ENCODE peak calls at places on chromosomes 16 and 17, in seven cellular contexts. D, A, P, Q, H, V and R are unnamed samples.

GRCh38 chr17:1714980-1715802 is 5.0 kb upstream of the TLCD2 start:
- DNase-seq in A (peak; percentile 99), D (peak; percentile 94), P (peak; percentile 68), V (peak; percentile 92), H (peak; percentile 62), Q (peak; percentile 60), R (peak; percentile 49)

GRCh38 chr17:35747540-35748017 is 5.5 kb downstream of the GAS2L2 start:
- DNase-seq in H (peak; percentile 89), Q (peak; percentile 87), D (peak; percentile 85), V (peak; percentile 62), A (peak; percentile 84), P (peak; percentile 86), R (peak; percentile 82)

GRCh38 chr17:3911271-3912053 is 4.8 kb downstream of the P2RX1 start:
- DNase-seq in D (peak; percentile 95), A (no peak), P (no peak), H (no peak), V (no peak), Q (no peak), R (no peak)

GRCh38 chr16:1093284-1094123 is 2.5 kb downstream of the C1QTNF8 start:
- DNase-seq in V (no peak), Q (peak; percentile 49), H (peak; percentile 80), P (no peak), A (no peak), D (no peak), R (no peak)

GRCh38 chr17:19987897-19988296 is 10.3 kb upstream of the AKAP10 start:
- DNase-seq in D (no peak), A (no peak), Q (no peak), H (no peak), V (no peak), P (peak; percentile 34), R (no peak)

GRCh38 chr16:75803753-75804152 is 77.5 kb upstream of the CPHXL start:
- DNase-seq in V (no peak), Q (no peak), D (no peak), A (no peak), P (no peak), H (no peak), R (no peak)

GRCh38 chr16:54327609-54328008 is 41.0 kb upstream of the IRX3 start:
- DNase-seq in H (no peak), Q (no peak), D (no peak), P (no peak), A (no peak), V (no peak), R (no peak)

GRCh38 chr16:71353736-71354135 is 4.8 kb upstream of the CALB2 start:
- DNase-seq in A (no peak), Q (no peak), D (no peak), P (no peak), H (no peak), V (no peak), R (no peak)

GRCh38 chr17:81194225-81194760 is 28.3 kb upstream of the AATK start:
- DNase-seq in Q (no peak), H (no peak), V (no peak), A (no peak), P (no peak), D (no peak), R (no peak)

GRCh38 chr16:20899503-20900298 is 457 bp downstream of the DCUN1D3 start:
- DNase-seq in H (peak; percentile 57), A (no peak), D (peak; percentile 87), P (peak; percentile 47), Q (peak; percentile 20), V (no peak), R (peak; percentile 7)

GRCh38 chr17:8204761-8205555 is 5.4 kb downstream of the AURKB start:
- DNase-seq in A (no peak), Q (no peak), D (no peak), P (no peak), H (no peak), V (no peak), R (no peak)

GRCh38 chr16:20887207-20887606 is 13.0 kb downstream of the DCUN1D3 start:
- DNase-seq in Q (no peak), V (no peak), P (no peak), D (no peak), H (no peak), A (no peak), R (no peak)

GRCh38 chr17:38591759-38592241 is 14.0 kb downstream of the SRCIN1 start:
- DNase-seq in V (no peak), Q (no peak), H (peak; percentile 50), A (no peak), P (no peak), D (no peak), R (no peak)

GRCh38 chr17:50055426-50056216 is at the start of gene ITGA3:
- DNase-seq in H (peak; percentile 93), Q (peak; percentile 90), V (peak; percentile 78), D (peak; percentile 82), A (peak; percentile 76), P (peak; percentile 84), R (peak; percentile 52)

GRCh38 chr16:3149193-3149530 is 14.3 kb downstream of the ZNF213 start:
- DNase-seq in D (peak; percentile 67), H (no peak), V (no peak), A (no peak), Q (no peak), P (no peak), R (no peak)

GRCh38 chr17:6505425-6506142 is 50.8 kb downstream of the PITPNM3 start:
- DNase-seq in P (no peak), V (no peak), Q (no peak), H (no peak), D (no peak), A (peak; percentile 59), R (no peak)

GRCh38 chr17:16915752-16916556 is 56.0 kb downstream of the TNFRSF13B start:
- DNase-seq in D (peak; percentile 84), A (peak; percentile 4), H (peak; percentile 64), P (peak; percentile 56), Q (peak; percentile 74), V (peak; percentile 53), R (peak; percentile 62)

GRCh38 chr16:2196981-2197511 is 641 bp upstream of the CASKIN1 start:
- DNase-seq in A (no peak), V (no peak), P (no peak), D (no peak), Q (no peak), H (no peak), R (no peak)

GRCh38 chr16:11253995-11254912 is 1.8 kb downstream of the SOCS1 start:
- DNase-seq in D (no peak), V (no peak), P (no peak), H (no peak), A (no peak), Q (no peak), R (no peak)

GRCh38 chr16:12461201-12461600 is 342.5 kb downstream of the CPPED1 start:
- DNase-seq in Q (no peak), V (no peak), H (no peak), A (no peak), D (no peak), P (no peak), R (no peak)

GRCh38 chr16:53465606-53466290 is 31.5 kb downstream of the RBL2 start:
- DNase-seq in A (peak; percentile 81), H (no peak), P (no peak), Q (no peak), D (no peak), V (no peak), R (no peak)

GRCh38 chr17:64091116-64091515 is 38.8 kb downstream of the ERN1 start:
- DNase-seq in P (no peak), V (no peak), Q (no peak), A (peak; percentile 41), H (no peak), D (no peak), R (no peak)

GRCh38 chr16:84749072-84749471 is 49.3 kb downstream of the USP10 start:
- DNase-seq in A (no peak), P (no peak), V (no peak), Q (no peak), D (no peak), H (no peak), R (no peak)

DNA sequence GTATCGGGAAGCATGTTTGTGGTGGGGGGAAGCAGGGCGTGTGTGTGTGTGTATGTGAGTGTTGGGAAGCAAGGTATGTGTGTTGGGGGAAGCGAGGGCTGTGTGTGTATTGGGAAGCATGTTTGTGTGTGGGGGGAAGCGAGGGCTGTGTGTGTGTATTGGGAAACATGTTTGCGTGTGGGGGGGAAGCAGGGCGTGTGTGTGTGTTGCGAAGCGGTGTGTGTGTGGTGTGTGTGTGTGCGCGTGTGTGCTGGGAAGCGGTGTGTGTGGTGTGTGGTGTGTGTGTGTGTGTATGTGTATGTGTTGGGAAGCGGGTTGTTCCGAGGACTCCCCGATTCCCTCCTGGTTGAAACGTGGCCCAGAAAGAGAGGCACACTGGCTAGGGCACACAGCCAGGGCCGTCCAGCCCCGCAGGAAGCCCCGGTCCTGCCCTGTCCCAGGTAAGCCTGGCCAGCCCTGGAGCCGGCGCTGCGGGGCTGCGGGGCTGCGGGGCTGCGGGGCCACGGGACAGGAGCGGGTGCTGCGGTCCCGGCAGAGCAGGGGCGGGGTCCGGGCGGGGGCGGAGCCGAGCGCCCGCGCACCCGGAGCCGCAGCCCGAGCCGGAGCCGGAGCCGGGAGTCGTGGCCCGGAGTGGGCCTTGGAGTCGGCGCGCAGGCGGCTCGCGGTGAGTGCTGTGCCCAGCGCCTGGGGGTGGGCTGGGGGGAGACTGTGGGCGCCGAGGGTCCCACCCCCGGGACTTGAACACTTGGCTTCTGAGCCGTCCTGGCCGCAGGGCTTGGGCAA is at the start of gene NOD2:
- DNase-seq in Q (peak; percentile 52), P (no peak), A (no peak), V (no peak), D (peak; percentile 89), H (peak; percentile 91), R (peak; percentile 24)
- TF ChIP-seq CTCF in Q (no peak), P (no peak), A (no peak), V (no peak), D (no peak), H (no peak), R (no peak)

GRCh38 chr17:21285164-21286065 is 904 bp downstream of the MAP2K3 start:
- DNase-seq in D (no peak), Q (no peak), A (peak; percentile 50), V (no peak), P (no peak), H (peak; percentile 33), R (no peak)
- TF ChIP-seq CTCF in D (no peak), Q (no peak), A (peak; percentile 18), V (peak; percentile 26), P (no peak), H (no peak), R (no peak)

DNA sequence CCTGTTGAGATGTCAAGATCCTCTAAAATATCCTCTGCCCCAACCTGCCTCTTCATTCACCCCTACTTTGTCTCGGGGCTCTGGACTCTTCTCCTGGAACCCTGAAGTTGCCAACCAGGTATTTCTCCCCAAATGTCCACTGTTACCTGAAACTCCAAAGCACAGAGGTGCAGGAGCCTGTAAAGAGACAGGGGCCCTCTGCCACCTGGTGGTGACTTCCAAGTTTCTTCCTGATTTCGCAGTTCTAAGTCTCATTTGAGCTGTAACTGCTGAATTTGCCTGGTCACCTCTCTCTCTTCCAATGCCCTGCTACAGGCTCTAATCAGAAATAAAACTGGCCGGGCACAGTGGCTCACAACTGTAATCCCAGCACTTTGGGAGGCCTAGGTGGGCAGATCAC is 77.1 kb upstream of the RCVRN start:
- DNase-seq in A (no peak), D (no peak), Q (peak; percentile 63), H (no peak), V (no peak), P (no peak), R (no peak)
- TF ChIP-seq CTCF in A (no peak), D (no peak), Q (peak; percentile 44), H (peak; percentile 20), V (peak; percentile 17), P (no peak), R (no peak)

DNA sequence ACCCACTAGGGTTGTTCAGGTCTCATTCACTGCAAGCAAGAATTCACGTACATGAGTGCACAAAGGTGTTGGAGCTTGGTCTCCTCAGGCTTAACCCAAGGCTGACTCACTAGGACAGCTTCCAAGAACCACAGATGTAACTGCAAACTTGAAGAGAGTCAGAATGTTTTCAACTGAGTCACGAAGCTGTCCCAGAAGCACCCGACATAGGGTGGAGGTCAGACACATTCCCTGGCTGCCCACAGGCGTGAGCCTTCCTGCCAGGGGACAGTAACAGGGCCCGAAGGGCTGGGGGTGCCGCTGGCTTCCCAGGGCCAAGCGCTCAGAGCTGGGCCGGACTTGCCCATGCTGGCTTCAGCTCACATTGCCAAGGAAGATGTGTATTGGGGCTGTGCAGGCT is 14.1 kb downstream of the CMTM3 start:
- DNase-seq in D (peak; percentile 35), H (no peak), A (peak; percentile 92), P (no peak), V (no peak), Q (no peak), R (no peak)
- TF ChIP-seq CTCF in D (no peak), H (no peak), A (no peak), P (no peak), V (no peak), Q (no peak), R (no peak)